ENCODE peak calls at places on chromosome 5, in five cellular contexts. O, F, B, U and P are unnamed samples.

GRCh38 chr5:125823572-125823971 is 599.6 kb upstream of the GRAMD2B start:
- DNase-seq in U (no peak), O (no peak), B (no peak), F (peak), P (no peak)

GRCh38 chr5:135678640-135679268 is 100.0 kb upstream of the CXCL14 start:
- DNase-seq in B (no peak), F (no peak), O (no peak), U (no peak), P (no peak)

GRCh38 chr5:67061511-67061910 is 135.1 kb downstream of the CD180 start:
- DNase-seq in U (no peak), O (no peak), B (no peak), F (no peak), P (no peak)

GRCh38 chr5:141431286-141431685 is 979 bp downstream of the PCDHGA12 start:
- DNase-seq in U (no peak), B (no peak), F (no peak), O (no peak), P (no peak)

GRCh38 chr5:64766105-64766504 is 2.4 kb downstream of the SREK1IP1 start:
- DNase-seq in U (no peak), F (peak), B (no peak), O (peak), P (no peak)

GRCh38 chr5:148179234-148179824 is 11.0 kb downstream of the SPINK14 start:
- DNase-seq in F (peak), B (peak), O (no peak), U (peak), P (peak)

GRCh38 chr5:131186561-131187256 is 16.0 kb downstream of the LYRM7 start:
- DNase-seq in B (no peak), O (no peak), F (no peak), U (no peak), P (no peak)

GRCh38 chr5:148482697-148483462 is 99.1 kb downstream of the FBXO38 start:
- DNase-seq in U (peak), F (peak), O (peak), B (peak), P (peak)

GRCh38 chr5:69493235-69493925 is 790 bp downstream of the OCLN start:
- DNase-seq in F (no peak), B (peak), O (no peak), U (no peak), P (peak)

GRCh38 chr5:170640731-170641588 is 137.1 kb downstream of the KCNIP1 start:
- DNase-seq in O (no peak), B (no peak), U (no peak), F (no peak), P (no peak)

GRCh38 chr5:177468329-177469058 is 4.9 kb downstream of the DBN1 start:
- DNase-seq in F (peak), O (peak), B (no peak), U (no peak), P (no peak)

GRCh38 chr5:135448796-135449507 is 1.8 kb upstream of the DCANP1 start:
- DNase-seq in U (no peak), F (no peak), O (no peak), B (no peak), P (no peak)

GRCh38 chr5:172854451-172854871 is 20.4 kb downstream of the ERGIC1 start:
- DNase-seq in U (no peak), O (no peak), B (no peak), F (no peak), P (no peak)

GRCh38 chr5:172380992-172381643 is 73.2 kb downstream of the SH3PXD2B start:
- DNase-seq in U (no peak), B (peak), F (no peak), O (no peak), P (no peak)

GRCh38 chr5:155342956-155343355 is 329.4 kb downstream of the KIF4B start:
- DNase-seq in B (no peak), O (no peak), U (no peak), F (no peak), P (no peak)

GRCh38 chr5:132822650-132823480 is 7.6 kb downstream of the SHROOM1 start:
- DNase-seq in O (no peak), B (no peak), U (no peak), F (no peak), P (no peak)

GRCh38 chr5:176821441-176821840 is 11.1 kb downstream of the UNC5A start:
- DNase-seq in O (no peak), F (no peak), B (no peak), U (no peak), P (no peak)

GRCh38 chr5:108369167-108369566 is 12.7 kb downstream of the FBXL17 start:
- DNase-seq in U (no peak), B (no peak), F (no peak), O (no peak), P (no peak)

GRCh38 chr5:135955525-135955924 is 742 bp upstream of the LECT2 start:
- DNase-seq in O (no peak), F (no peak), B (no peak), U (no peak), P (no peak)

GRCh38 chr5:157245477-157245876 is 20.4 kb upstream of the CYFIP2 start:
- DNase-seq in B (no peak), O (no peak), U (no peak), F (no peak), P (no peak)

GRCh38 chr5:43161244-43161643 is 30.8 kb upstream of the NIM1K start:
- DNase-seq in B (no peak), U (no peak), O (no peak), F (no peak), P (no peak)

GRCh38 chr5:89756955-89757354 is 652.6 kb downstream of the CETN3 start:
- DNase-seq in B (no peak), O (no peak), F (no peak), U (no peak), P (no peak)

GRCh38 chr5:172051643-172052362 is 45.4 kb upstream of the FBXW11 start:
- DNase-seq in U (no peak), O (peak), B (no peak), F (no peak), P (no peak)

GRCh38 chr5:177077335-177077734 is 9.4 kb upstream of the FGFR4 start:
- DNase-seq in B (no peak), U (no peak), F (no peak), O (no peak), P (peak)

GRCh38 chr5:131994533-131995226 is 16.8 kb downstream of the ACSL6 start:
- DNase-seq in U (no peak), B (no peak), O (peak), F (peak), P (no peak)

GRCh38 chr5:23026252-23027170 is 173.4 kb upstream of the CDH12 start:
- DNase-seq in U (no peak), O (no peak), F (no peak), B (no peak), P (no peak)

GRCh38 chr5:57692582-57693487 is 210.2 kb upstream of the ACTBL2 start:
- DNase-seq in B (no peak), U (no peak), O (peak), F (peak), P (peak)

GRCh38 chr5:2036885-2037284 is 154.2 kb upstream of the IRX4 start:
- DNase-seq in F (no peak), U (no peak), O (no peak), B (no peak), P (no peak)

GRCh38 chr5:2577637-2578036 is 173.8 kb downstream of the IRX2 start:
- DNase-seq in U (no peak), F (no peak), B (no peak), O (no peak), P (no peak)

GRCh38 chr5:42811591-42812392 is at the start of gene SELENOP:
- DNase-seq in B (no peak), U (peak), F (peak), O (no peak), P (peak)

GRCh38 chr5:54018438-54018837 is 291.9 kb downstream of the ARL15 start:
- DNase-seq in O (no peak), U (no peak), B (no peak), F (no peak), P (no peak)

GRCh38 chr5:132063090-132063911 is 2.8 kb downstream of the IL3 start:
- DNase-seq in U (peak), O (peak), F (peak), B (peak), P (peak)

GRCh38 chr5:33725846-33726245 is 165.9 kb downstream of the ADAMTS12 start:
- DNase-seq in F (no peak), U (no peak), B (no peak), O (no peak), P (no peak)

GRCh38 chr5:80959138-80959537 is 1.0 kb upstream of the RASGRF2 start:
- DNase-seq in O (no peak), U (no peak), B (no peak), F (no peak), P (no peak)

GRCh38 chr5:129199308-129199707 is 104.8 kb downstream of the ISOC1 start:
- DNase-seq in F (no peak), O (no peak), B (no peak), U (no peak), P (no peak)

GRCh38 chr5:142779163-142779562 is 9.0 kb downstream of the ARHGAP26 start:
- DNase-seq in F (no peak), B (peak), U (no peak), O (no peak), P (no peak)
- TF ChIP-seq FOXM1 in F (no peak), B (no peak), U (no peak), O (no peak), P (no peak)

GRCh38 chr5:143207563-143208364 is 195.7 kb downstream of the NR3C1 start:
- DNase-seq in O (peak), F (no peak), B (no peak), U (peak), P (no peak)
- TF ChIP-seq FOXM1 in O (no peak), F (no peak), B (no peak), U (no peak), P (no peak)

DNA sequence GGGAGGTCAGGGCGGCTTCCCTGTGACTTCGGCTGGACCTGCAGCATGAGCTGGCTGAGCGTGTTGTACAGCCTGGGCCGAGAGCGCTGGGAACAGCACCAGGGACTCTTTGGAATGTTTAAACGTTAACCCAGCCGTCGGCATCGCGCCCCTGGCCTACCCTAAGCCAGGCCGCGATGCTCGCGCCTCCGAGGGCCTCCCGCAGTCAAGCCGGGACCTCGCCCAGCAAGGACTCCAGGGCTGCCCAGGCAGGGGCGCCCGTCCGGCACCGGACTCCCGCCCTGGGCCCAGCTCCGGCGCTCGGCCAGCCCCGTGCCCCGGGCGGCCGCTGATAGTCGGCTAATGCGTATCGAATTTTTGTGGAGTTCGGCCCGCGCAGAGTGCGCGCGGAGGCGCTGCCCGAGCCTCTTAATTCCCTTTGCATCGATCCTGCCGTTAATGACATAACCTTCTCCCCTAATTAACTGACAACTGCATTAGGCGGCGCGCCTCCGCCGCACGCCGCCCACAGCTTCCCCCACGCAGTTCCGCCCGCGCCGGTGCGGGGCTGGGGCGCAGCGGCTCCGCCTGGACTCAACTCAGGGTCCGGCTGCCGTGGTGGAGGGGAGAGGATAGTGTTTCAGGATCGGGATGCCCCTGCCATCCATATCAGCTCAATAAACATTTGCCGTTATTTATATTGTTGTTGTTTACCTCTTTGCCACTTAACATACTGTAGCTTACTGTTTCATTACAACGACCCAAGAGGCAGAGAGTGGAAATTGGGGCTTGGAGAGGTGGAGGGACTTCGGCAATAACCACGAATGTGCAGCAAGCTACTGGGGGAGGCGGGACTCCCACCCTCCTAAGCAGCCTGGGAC is 28.8 kb upstream of the CDC23 start:
- DNase-seq in B (peak), O (peak), U (no peak), F (peak), P (no peak)
- TF ChIP-seq FOXM1 in B (no peak), O (no peak), U (no peak), F (no peak), P (no peak)

GRCh38 chr5:83095973-83096539 is 18.7 kb downstream of the XRCC4 start:
- DNase-seq in U (no peak), B (no peak), O (no peak), F (peak), P (no peak)

GRCh38 chr5:83095163-83095972 is 18.0 kb downstream of the XRCC4 start:
- DNase-seq in U (no peak), O (no peak), F (no peak), B (no peak), P (no peak)

GRCh38 chr5:83097582-83098265 is 20.4 kb downstream of the XRCC4 start:
- DNase-seq in F (no peak), B (no peak), U (no peak), O (no peak), P (no peak)

GRCh38 chr5:83099001-83099400 is 21.7 kb downstream of the XRCC4 start:
- DNase-seq in F (no peak), B (no peak), O (no peak), U (no peak), P (no peak)

GRCh38 chr5:83096660-83097334 is 19.4 kb downstream of the XRCC4 start:
- DNase-seq in U (no peak), B (no peak), O (no peak), F (no peak), P (no peak)
- TF ChIP-seq FOXM1 in U (no peak), B (no peak), O (no peak), F (no peak), P (no peak)

GRCh38 chr5:120388016-120388781 is 75.9 kb upstream of the PRR16 start:
- DNase-seq in B (no peak), U (no peak), O (no peak), F (no peak), P (no peak)
- TF ChIP-seq FOXM1 in B (peak), U (no peak), O (no peak), F (no peak), P (no peak)

GRCh38 chr5:123916331-123917121 is 404.5 kb downstream of the CSNK1G3 start:
- DNase-seq in U (no peak), B (no peak), F (no peak), O (no peak), P (peak)
- TF ChIP-seq FOXM1 in U (no peak), B (peak), F (no peak), O (no peak), P (peak)

DNA sequence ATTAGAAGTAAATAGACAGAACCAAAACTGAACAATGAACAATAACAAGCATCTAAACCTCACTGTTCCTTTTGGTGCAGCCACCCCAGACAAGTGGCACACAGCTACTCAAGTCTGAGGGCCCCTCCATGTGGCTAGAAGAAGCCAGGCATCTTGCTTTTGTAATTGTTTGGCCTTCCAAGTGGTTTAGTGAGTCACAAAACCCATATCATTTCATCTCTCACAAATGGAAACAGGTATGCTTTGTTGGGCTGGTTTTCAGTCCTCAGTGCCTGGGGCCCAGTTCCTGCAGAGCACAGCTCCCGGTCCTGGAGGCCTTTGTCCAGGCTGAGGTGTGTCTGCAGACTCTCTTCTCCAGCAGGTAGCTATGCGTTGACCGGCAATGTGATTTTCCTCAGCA is 16.7 kb downstream of the PRLR start:
- DNase-seq in B (no peak), U (no peak), F (no peak), O (no peak), P (no peak)
- TF ChIP-seq FOXM1 in B (no peak), U (no peak), F (no peak), O (no peak), P (no peak)